ENCODE peak calls at places on chromosomes 3 and 15, in six cellular contexts. G, I, S, D, Y and M are unnamed samples.
A peak's percentile ranks its signal among the peaks of the same experiment; 100 is the strongest.

GRCh38 chr3:9912294-9912935 is 4.5 kb upstream of the IL17RC start:
- DNase-seq in G (no peak), I (no peak), S (no peak), D (peak; percentile 49), Y (no peak), M (no peak)

GRCh38 chr3:193400304-193400703 is 21.8 kb upstream of the ATP13A5 start:
- DNase-seq in G (no peak), I (no peak), S (no peak), D (no peak), Y (no peak), M (no peak)

GRCh38 chr15:66882251-66883020 is 180.4 kb downstream of the SMAD6 start:
- DNase-seq in G (peak; percentile 77), I (no peak), S (no peak), D (no peak), Y (no peak), M (peak; percentile 67)

GRCh38 chr15:81752149-81752942 is 293.5 kb downstream of the MEX3B start:
- DNase-seq in G (peak; percentile 69), I (peak; percentile 28), S (peak; percentile 19), D (no peak), Y (no peak), M (peak; percentile 68)

GRCh38 chr3:76789262-76789661 is 250.6 kb upstream of the ROBO2 start:
- DNase-seq in G (no peak), I (no peak), S (no peak), D (no peak), Y (no peak), M (no peak)

GRCh38 chr3:115146032-115146417 is 1.1 kb downstream of the ZBTB20 start:
- DNase-seq in G (peak; percentile 65), I (peak; percentile 25), S (peak; percentile 28), D (peak; percentile 63), Y (peak; percentile 29), M (peak; percentile 20)

GRCh38 chr3:46968783-46969428 is 7.6 kb downstream of the CCDC12 start:
- DNase-seq in G (peak; percentile 33), I (no peak), S (no peak), D (no peak), Y (no peak), M (no peak)

GRCh38 chr15:40436116-40436891 is 4.4 kb upstream of the BAHD1 start:
- DNase-seq in G (no peak), I (no peak), S (no peak), D (peak; percentile 27), Y (no peak), M (peak; percentile 69)

GRCh38 chr3:124467980-124468902 is 262.0 kb upstream of the UMPS start:
- DNase-seq in G (no peak), I (peak; percentile 75), S (peak; percentile 82), D (peak; percentile 33), Y (peak; percentile 4), M (peak; percentile 63)